ENCODE peak calls at places on chromosomes 7 and 10, in ten cellular contexts. H, U, D, X, Y, Q, J, P, B and F are unnamed samples.

GRCh38 chr7:146960747-146961416 is 844.3 kb downstream of the CNTNAP2 start:
- DNase-seq in H (no peak), U (no peak), D (no peak), X (no peak), Y (no peak), Q (no peak), J (no peak), P (no peak), B (no peak), F (no peak)

GRCh38 chr7:84568786-84569185 is 374.2 kb upstream of the SEMA3A start:
- DNase-seq in H (no peak), U (no peak), D (peak; percentile 21), X (no peak), Y (no peak), Q (no peak), J (no peak), P (no peak), B (no peak), F (no peak)

GRCh38 chr7:1942026-1942703 is 272.1 kb downstream of the ELFN1 start:
- DNase-seq in H (no peak), U (no peak), D (no peak), X (no peak), Y (no peak), Q (no peak), J (no peak), P (peak; percentile 10), B (no peak), F (no peak)

GRCh38 chr7:141737118-141737835 is 881 bp upstream of the SSBP1 start:
- DNase-seq in H (peak; percentile 21), U (peak; percentile 44), D (peak; percentile 21), X (peak; percentile 42), Y (peak; percentile 8), Q (peak; percentile 34), J (no peak), P (no peak), B (no peak), F (no peak)

GRCh38 chr7:107145072-107145838 is 23.5 kb upstream of the HBP1 start:
- DNase-seq in H (no peak), U (no peak), D (no peak), X (no peak), Y (no peak), Q (no peak), J (no peak), P (no peak), B (no peak), F (no peak)

GRCh38 chr10:79299397-79300370 is 47.6 kb upstream of the PPIF start:
- DNase-seq in H (no peak), U (no peak), D (no peak), X (no peak), Y (peak; percentile 35), Q (no peak), J (no peak), P (no peak), B (no peak), F (no peak)

GRCh38 chr10:100184426-100185219 is 1.2 kb downstream of the ERLIN1 start:
- DNase-seq in H (no peak), U (no peak), D (peak; percentile 49), X (peak; percentile 18), Y (peak; percentile 13), Q (peak; percentile 13), J (peak; percentile 12), P (no peak), B (no peak), F (no peak)

GRCh38 chr7:408651-409343 is 110.8 kb downstream of the PDGFA start:
- DNase-seq in H (no peak), U (no peak), D (no peak), X (no peak), Y (no peak), Q (no peak), J (no peak), P (no peak), B (no peak), F (no peak)

GRCh38 chr10:100186253-100186780 is 488 bp upstream of the ERLIN1 start:
- DNase-seq in H (no peak), U (peak; percentile 58), D (no peak), X (no peak), Y (peak; percentile 41), Q (peak; percentile 45), J (no peak), P (peak; percentile 52), B (no peak), F (peak; percentile 19)

GRCh38 chr10:69048103-69048502 is 39.8 kb upstream of the SRGN start:
- DNase-seq in H (peak; percentile 9), U (no peak), D (peak; percentile 65), X (no peak), Y (no peak), Q (no peak), J (no peak), P (peak; percentile 33), B (no peak), F (no peak)

GRCh38 chr10:24153016-24153415 is 55.9 kb upstream of the KIAA1217 start:
- DNase-seq in H (no peak), U (no peak), D (no peak), X (no peak), Y (no peak), Q (peak; percentile 12), J (no peak), P (no peak), B (no peak), F (peak; percentile 20)

GRCh38 chr10:3687510-3688081 is 97.4 kb downstream of the KLF6 start:
- DNase-seq in H (peak; percentile 17), U (no peak), D (no peak), X (no peak), Y (no peak), Q (no peak), J (no peak), P (no peak), B (no peak), F (no peak)

GRCh38 chr10:12041766-12042408 is 722 bp downstream of the UPF2 start:
- DNase-seq in H (peak; percentile 40), U (peak; percentile 50), D (peak; percentile 82), X (peak; percentile 57), Y (peak; percentile 16), Q (peak; percentile 56), J (no peak), P (no peak), B (no peak), F (no peak)

DNA sequence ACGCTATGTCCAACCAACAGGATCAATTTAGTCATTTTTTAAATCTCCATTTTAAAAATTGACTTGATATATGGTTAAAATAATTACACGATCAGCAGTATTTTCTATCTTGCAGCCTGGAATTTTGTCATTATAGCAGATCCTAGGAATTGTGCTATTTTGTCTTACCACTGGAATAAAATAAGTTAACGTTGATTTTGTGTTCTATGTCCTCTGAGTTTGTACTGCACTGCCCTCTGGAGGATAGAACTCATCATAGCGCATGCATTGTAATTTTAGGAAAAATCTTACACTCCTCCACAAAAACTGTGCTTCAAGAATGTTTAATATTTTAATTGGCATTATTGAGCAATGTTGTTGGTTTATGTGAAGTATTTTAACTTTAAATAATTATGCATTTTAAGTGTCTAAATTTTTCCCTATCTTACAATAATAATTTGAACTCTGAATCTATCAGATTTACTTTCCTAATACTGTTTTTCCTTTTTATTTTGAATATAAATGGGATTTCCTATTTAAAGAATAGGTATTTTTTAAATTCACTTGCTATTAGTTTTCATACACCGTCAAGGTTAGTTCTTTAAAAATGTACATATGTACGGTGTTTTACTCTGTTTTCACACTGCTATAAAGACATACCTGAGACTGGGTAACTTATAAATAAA is 220.1 kb downstream of the PPP1R3A start:
- DNase-seq in H (peak; percentile 15), U (no peak), D (peak; percentile 30), X (peak; percentile 52), Y (peak; percentile 13), Q (peak; percentile 53), J (peak; percentile 23), P (no peak), B (no peak), F (peak; percentile 16)
- TF ChIP-seq CTCF in H (peak; percentile 88), U (peak; percentile 31), D (peak; percentile 56), X (peak; percentile 93), Y (peak; percentile 90), Q (peak; percentile 85), J (peak; percentile 83), P (peak; percentile 77), B (peak; percentile 60), F (peak; percentile 81)

DNA sequence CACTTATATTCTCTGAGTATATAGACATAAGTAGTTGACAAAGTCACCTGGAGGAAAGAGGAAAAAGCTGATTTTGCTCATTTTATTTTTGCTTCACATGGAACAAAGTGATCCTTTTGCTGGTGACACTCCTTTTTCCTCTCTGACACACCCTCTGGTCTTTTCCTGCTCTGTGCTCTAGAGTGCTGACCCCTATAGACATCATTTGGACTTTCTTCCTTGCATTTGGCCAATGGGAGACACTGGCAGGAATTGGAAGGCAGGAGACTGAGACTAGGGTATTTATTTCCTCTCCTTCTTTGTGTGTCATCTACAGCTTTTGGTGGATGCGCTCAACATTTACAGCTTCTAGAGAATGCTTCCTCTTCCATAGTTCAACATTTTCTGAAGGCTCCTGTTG is 1078.1 kb downstream of the SORCS1 start:
- DNase-seq in H (no peak), U (no peak), D (no peak), X (no peak), Y (no peak), Q (no peak), J (no peak), P (no peak), B (no peak), F (no peak)
- TF ChIP-seq CTCF in H (no peak), U (no peak), D (no peak), X (no peak), Y (no peak), Q (no peak), J (no peak), P (no peak), B (no peak), F (no peak)

GRCh38 chr7:18352339-18353255 is 143.0 kb upstream of the HDAC9 start:
- DNase-seq in H (peak; percentile 69), U (peak; percentile 53), D (peak; percentile 61), X (peak; percentile 65), Y (peak; percentile 72), Q (peak; percentile 73), J (peak; percentile 35), P (no peak), B (peak; percentile 46), F (peak; percentile 76)
- TF ChIP-seq CTCF in H (peak; percentile 89), U (peak; percentile 54), D (peak; percentile 54), X (peak; percentile 68), Y (peak; percentile 78), Q (peak; percentile 79), J (peak; percentile 76), P (peak; percentile 72), B (peak; percentile 47), F (peak; percentile 58)

GRCh38 chr7:33059635-33060034 is 2.9 kb downstream of the NT5C3A start:
- DNase-seq in H (no peak), U (no peak), D (no peak), X (no peak), Y (no peak), Q (no peak), J (no peak), P (no peak), B (no peak), F (no peak)

GRCh38 chr7:33062023-33062781 is at the start of gene NT5C3A:
- DNase-seq in H (no peak), U (peak; percentile 52), D (peak; percentile 39), X (peak; percentile 48), Y (peak; percentile 70), Q (peak; percentile 63), J (no peak), P (no peak), B (no peak), F (no peak)

GRCh38 chr7:33065981-33066380 is 3.4 kb upstream of the NT5C3A start:
- DNase-seq in H (no peak), U (no peak), D (no peak), X (no peak), Y (no peak), Q (no peak), J (no peak), P (no peak), B (no peak), F (no peak)

GRCh38 chr7:33061282-33061928 is 1.2 kb downstream of the NT5C3A start:
- DNase-seq in H (no peak), U (no peak), D (no peak), X (no peak), Y (no peak), Q (no peak), J (no peak), P (no peak), B (no peak), F (no peak)

GRCh38 chr7:33062782-33063443 is 337 bp upstream of the NT5C3A start:
- DNase-seq in H (peak; percentile 93), U (peak; percentile 95), D (peak; percentile 96), X (peak; percentile 95), Y (peak; percentile 97), Q (peak; percentile 97), J (peak; percentile 93), P (peak; percentile 94), B (peak; percentile 73), F (peak; percentile 86)
- TF ChIP-seq CTCF in H (no peak), U (no peak), D (no peak), X (no peak), Y (no peak), Q (no peak), J (no peak), P (no peak), B (no peak), F (no peak)